ENCODE peak calls at places on chromosomes 13 and 19, in nine cellular contexts. J, C, E, S, B, N, P, W and V are unnamed samples. For H3K4me1, the result is how much of the 10 kb centered on the place peaks cover.

GRCh38 chr19:50639121-50640112 is at the start of gene SYT3:
- DNase-seq in B (no peak), J (no peak), W (peak), E (peak), S (peak), N (peak), P (no peak), C (no peak), V (peak)

GRCh38 chr13:113582841-113583631 is 1.5 kb upstream of the TFDP1 start:
- DNase-seq in S (no peak), W (no peak), B (peak), C (no peak), J (no peak), E (peak), P (no peak), N (no peak), V (peak)

GRCh38 chr19:17627921-17628320 is 60.2 kb downstream of the UNC13A start:
- DNase-seq in W (no peak), B (no peak), P (no peak), E (no peak), J (no peak), C (no peak), N (no peak), S (no peak), V (peak)

GRCh38 chr19:18428837-18429674 is 8.9 kb downstream of the ISYNA1 start:
- DNase-seq in P (no peak), C (no peak), S (peak), E (peak), N (peak), J (peak), B (no peak), W (peak), V (peak)

GRCh38 chr19:18063463-18063862 is 23.3 kb downstream of the IL12RB1 start:
- DNase-seq in W (no peak), J (no peak), P (no peak), B (no peak), C (no peak), N (no peak), E (no peak), S (peak), V (no peak)

GRCh38 chr19:47296036-47296435 is 13.6 kb upstream of the C5AR1 start:
- DNase-seq in J (peak), S (peak), C (peak), E (no peak), N (peak), W (peak), P (no peak), B (no peak), V (peak)

GRCh38 chr13:31409678-31410356 is 210.0 kb downstream of the B3GLCT start:
- DNase-seq in P (no peak), C (no peak), B (no peak), E (no peak), N (no peak), S (no peak), W (no peak), J (no peak), V (no peak)

GRCh38 chr19:38693380-38694223 is 46.2 kb downstream of the ACTN4 start:
- DNase-seq in B (no peak), C (no peak), W (peak), J (peak), P (no peak), E (no peak), N (peak), S (no peak), V (no peak)

GRCh38 chr13:59157181-59157580 is 1006.5 kb downstream of the DIAPH3 start:
- DNase-seq in J (no peak), C (no peak), B (no peak), W (no peak), E (no peak), S (no peak), P (no peak), N (no peak), V (no peak)

GRCh38 chr19:2537544-2537943 is 61.6 kb downstream of the GADD45B start:
- DNase-seq in S (no peak), W (no peak), P (no peak), J (peak), N (no peak), B (no peak), E (peak), C (no peak), V (no peak)

GRCh38 chr19:48625891-48626327 is 6.6 kb downstream of the SPHK2 start:
- DNase-seq in J (no peak), C (no peak), E (peak), W (no peak), S (no peak), B (no peak), N (no peak), P (no peak), V (peak)

GRCh38 chr13:38718374-38718773 is 31.5 kb downstream of the FREM2 start:
- DNase-seq in B (no peak), P (no peak), J (no peak), W (no peak), E (no peak), C (no peak), S (no peak), N (no peak), V (no peak)

GRCh38 chr19:11078893-11079292 is 10.4 kb upstream of the LDLR start:
- DNase-seq in B (no peak), N (no peak), W (no peak), S (no peak), E (no peak), P (no peak), C (no peak), J (no peak), V (no peak)

GRCh38 chr19:17778621-17779280 is 16.2 kb upstream of the B3GNT3 start:
- DNase-seq in N (no peak), P (no peak), E (no peak), S (peak), C (no peak), J (no peak), W (no peak), B (no peak), V (peak)

GRCh38 chr13:113599396-113599795 is 14.8 kb downstream of the TFDP1 start:
- DNase-seq in C (no peak), E (peak), S (no peak), N (no peak), W (no peak), P (no peak), B (peak), J (no peak), V (peak)

GRCh38 chr19:2268480-2268830 is 12.2 kb upstream of the JSRP1 start:
- DNase-seq in C (no peak), N (no peak), J (no peak), W (no peak), E (no peak), B (no peak), P (no peak), S (no peak), V (no peak)

GRCh38 chr19:48271531-48272151 is 1.8 kb downstream of the ZNF114 start:
- DNase-seq in P (no peak), N (peak), B (no peak), W (peak), E (peak), C (no peak), J (peak), S (peak), V (peak)

GRCh38 chr19:50898018-50898417 is 13.2 kb downstream of the KLK4 start:
- DNase-seq in S (no peak), B (no peak), C (no peak), J (no peak), N (no peak), E (no peak), W (no peak), P (no peak), V (no peak)

GRCh38 chr19:51503891-51504290 is 2.3 kb upstream of the SIGLEC12 start:
- DNase-seq in P (no peak), J (no peak), S (no peak), N (no peak), C (no peak), E (no peak), W (no peak), B (no peak), V (no peak)

GRCh38 chr13:69204620-69205019 is 903.0 kb upstream of the ATXN8OS start:
- DNase-seq in P (no peak), S (no peak), W (no peak), E (no peak), J (no peak), C (no peak), B (no peak), N (no peak), V (no peak)

GRCh38 chr13:44664308-44664707 is 88.2 kb upstream of the TSC22D1 start:
- DNase-seq in N (no peak), J (no peak), W (no peak), C (no peak), B (no peak), P (no peak), S (no peak), E (no peak), V (no peak)

GRCh38 chr13:35512271-35512920 is 35.9 kb upstream of the MAB21L1 start:
- DNase-seq in S (no peak), C (peak), W (no peak), N (peak), E (no peak), J (no peak), B (no peak), P (no peak), V (no peak)

GRCh38 chr13:29516012-29516411 is 79.5 kb downstream of the SLC7A1 start:
- DNase-seq in N (no peak), S (no peak), P (no peak), J (no peak), E (no peak), C (no peak), B (no peak), W (no peak), V (no peak)

GRCh38 chr13:47549219-47549752 is 451.8 kb downstream of the SUCLA2 start:
- DNase-seq in E (no peak), N (no peak), S (no peak), B (no peak), W (no peak), J (no peak), P (no peak), C (no peak), V (no peak)

GRCh38 chr13:100244431-100244830 is 155.5 kb downstream of the PCCA start:
- DNase-seq in C (no peak), P (no peak), S (no peak), N (no peak), E (no peak), J (no peak), W (no peak), B (no peak), V (no peak)

GRCh38 chr13:111922086-111922485 is 144.9 kb upstream of the SOX1 start:
- DNase-seq in N (no peak), S (no peak), J (no peak), C (no peak), B (no peak), W (no peak), E (no peak), P (no peak), V (no peak)

GRCh38 chr13:64234255-64234654 is 2818.6 kb upstream of the PCDH20 start:
- DNase-seq in J (no peak), B (no peak), P (no peak), E (no peak), S (no peak), N (peak), C (no peak), W (no peak), V (no peak)

GRCh38 chr19:58181902-58182576 is 822 bp upstream of the ZNF274 start:
- DNase-seq in N (peak), J (peak), E (no peak), B (peak), P (no peak), S (peak), C (peak), W (peak), V (no peak)

GRCh38 chr13:91134773-91135124 is 212.7 kb upstream of the MIR17HG start:
- DNase-seq in S (no peak), J (no peak), W (no peak), N (no peak), E (no peak), P (no peak), B (no peak), C (no peak), V (no peak)

GRCh38 chr13:36344886-36345437 is 1.2 kb downstream of the SPART start:
- DNase-seq in J (no peak), N (no peak), P (no peak), W (no peak), E (no peak), S (peak), B (no peak), C (no peak), V (no peak)

GRCh38 chr19:14182481-14182880 is 23.5 kb downstream of the ADGRL1 start:
- DNase-seq in P (no peak), B (no peak), C (no peak), W (no peak), S (no peak), N (no peak), J (no peak), E (no peak), V (no peak)

GRCh38 chr19:40801449-40802299 is 2.7 kb downstream of the EGLN2 start:
- DNase-seq in S (peak), P (no peak), J (no peak), W (no peak), B (no peak), N (no peak), E (no peak), C (no peak), V (no peak)

GRCh38 chr19:2424686-2425621 is 2.4 kb downstream of the TIMM13 start:
- DNase-seq in W (no peak), N (peak), E (peak), B (no peak), J (peak), P (no peak), C (no peak), S (peak), V (no peak)

DNA sequence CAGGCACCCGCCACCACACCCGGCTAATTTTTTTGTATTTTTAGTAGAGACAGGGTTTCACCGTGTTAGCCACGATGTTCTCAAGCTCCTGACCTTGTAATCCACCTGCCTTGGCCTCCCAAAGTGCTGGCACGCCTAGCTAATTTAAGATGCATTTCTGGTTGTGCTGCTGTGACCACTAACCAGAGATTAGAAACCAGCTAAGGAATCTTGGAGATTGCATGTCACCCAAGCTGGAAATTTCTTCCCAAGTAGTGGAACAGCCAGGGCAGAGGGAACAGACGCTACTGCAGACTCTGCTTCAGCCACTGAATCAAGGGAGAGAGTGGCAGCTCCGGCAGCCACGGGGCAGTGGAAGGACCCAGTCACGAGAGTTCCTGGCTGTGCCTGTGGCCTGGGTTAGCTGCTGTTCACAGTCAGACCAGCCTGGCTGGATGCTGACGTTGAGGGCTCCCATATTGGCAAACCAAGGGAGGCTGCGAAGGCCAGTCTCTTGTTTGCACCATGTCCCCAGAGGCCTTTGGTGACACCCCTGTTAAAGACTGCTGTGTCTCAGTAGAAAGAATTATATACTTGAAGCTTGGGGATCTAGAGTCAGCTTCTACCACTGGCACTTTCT is 7.9 kb downstream of the TPM4 start:
- DNase-seq in C (no peak), B (no peak), W (no peak), N (peak), E (no peak), S (no peak), P (no peak), J (no peak), V (no peak)
- H3K4me1 ChIP-seq in C (half or more), B (under half), W (half or more), N (under half), E (under half), S (under half), P (half or more), J (under half), V (half or more)

GRCh38 chr19:29775575-29775900 is 36.3 kb upstream of the CCNE1 start:
- DNase-seq in E (no peak), W (no peak), C (no peak), S (no peak), P (no peak), J (no peak), N (no peak), B (no peak), V (no peak)

GRCh38 chr19:29783627-29784190 is 28.1 kb upstream of the CCNE1 start:
- DNase-seq in W (no peak), N (no peak), B (no peak), J (no peak), E (no peak), P (no peak), C (no peak), S (no peak), V (no peak)

GRCh38 chr19:29777916-29778315 is 33.9 kb upstream of the CCNE1 start:
- DNase-seq in W (no peak), B (no peak), N (no peak), J (no peak), S (no peak), E (no peak), P (no peak), C (no peak), V (no peak)

GRCh38 chr19:29781582-29782580 is 29.9 kb upstream of the CCNE1 start:
- DNase-seq in S (no peak), C (no peak), N (no peak), W (no peak), J (no peak), E (no peak), B (no peak), P (no peak), V (no peak)

GRCh38 chr19:29779921-29780320 is 31.9 kb upstream of the CCNE1 start:
- DNase-seq in B (no peak), C (no peak), J (no peak), P (no peak), W (no peak), S (peak), N (no peak), E (no peak), V (no peak)
- TF ChIP-seq CTCF in B (no peak), C (no peak), J (no peak), P (no peak), W (no peak), S (no peak), N (no peak), E (no peak), V (no peak)

DNA sequence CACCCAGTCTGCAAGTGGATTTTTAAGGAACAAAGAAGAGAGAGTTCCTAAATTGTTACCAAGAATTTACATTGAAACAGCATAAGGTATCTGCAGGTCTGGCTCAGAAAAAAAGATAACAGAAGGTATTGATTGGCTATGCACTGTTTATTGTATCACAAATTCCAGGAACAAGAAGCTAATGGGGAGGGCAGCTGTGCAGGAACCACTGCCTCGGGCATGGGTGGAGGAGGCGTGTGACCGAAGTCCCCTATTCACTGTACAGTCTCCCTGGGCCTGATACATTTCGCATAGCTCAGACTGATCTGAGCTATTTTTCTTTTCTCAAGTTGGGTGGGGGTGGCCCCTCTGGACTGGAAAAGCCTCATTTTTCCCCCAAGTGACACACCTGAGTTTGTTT is 11.7 kb downstream of the NECTIN2 start:
- DNase-seq in P (no peak), C (no peak), W (no peak), J (no peak), S (no peak), E (no peak), N (no peak), B (no peak), V (no peak)
- H3K27ac ChIP-seq in P (no peak), C (no peak), W (no peak), J (no peak), S (no peak), E (no peak), N (no peak), B (no peak), V (no peak)

DNA sequence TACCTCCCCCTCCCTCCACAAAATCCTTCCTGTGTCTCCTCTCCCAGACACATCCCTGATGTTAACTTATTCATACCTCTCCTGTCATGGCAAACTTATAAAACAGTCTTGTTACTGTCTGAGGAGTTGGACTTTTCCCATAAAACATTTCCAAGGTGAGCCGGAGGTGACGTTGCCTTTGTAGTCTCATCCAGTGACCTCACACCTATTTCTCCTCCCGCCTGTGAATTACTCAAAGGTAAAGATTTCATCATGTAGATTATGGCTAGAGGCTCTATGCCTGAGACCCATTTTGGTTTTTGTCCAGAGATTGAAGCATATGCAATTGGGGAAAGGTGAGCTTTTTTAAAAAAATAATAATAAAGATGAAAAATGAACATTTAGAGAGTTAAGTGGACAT is 529.0 kb downstream of the MYO16 start:
- DNase-seq in B (no peak), P (no peak), N (no peak), S (no peak), E (no peak), C (no peak), J (no peak), W (no peak), V (no peak)
- H3K4me1 ChIP-seq in B (under half), P (under half), N (under half), S (under half), E (under half), C (under half), J (under half), W (half or more), V (under half)

GRCh38 chr13:96984061-96984508 is 10.2 kb downstream of the OXGR1 start:
- DNase-seq in B (peak), S (peak), C (peak), N (no peak), P (peak), E (peak), J (no peak), W (no peak), V (peak)
- TF ChIP-seq CTCF in B (peak), S (peak), C (peak), N (peak), P (peak), E (no peak), J (peak), W (no peak), V (peak)

GRCh38 chr19:22783651-22784050 is 300 bp downstream of the ZNF99 start:
- DNase-seq in C (no peak), N (no peak), W (no peak), E (peak), P (no peak), J (no peak), B (no peak), S (no peak), V (no peak)
- H3K27ac ChIP-seq in C (no peak), N (no peak), W (no peak), E (no peak), P (no peak), J (no peak), B (peak), S (no peak), V (no peak)